ENCODE peak calls at places on chromosome 6, in six cellular contexts. N is sigmoid colon; W is neural progenitor cell; Q is RWPE1; X is CD8-positive, alpha-beta memory T cell; R is Karpas-422. P is an unnamed sample.

GRCh38 chr6:2794171-2794730 is 29.1 kb downstream of the WRNIP1 start:
- DNase-seq in N (no peak), W (no peak), R (no peak), Q (peak), X (no peak), P (no peak)

GRCh38 chr6:121857551-121857950 is 422.1 kb downstream of the GJA1 start:
- DNase-seq in X (no peak), W (peak), R (no peak), N (no peak), Q (no peak), P (no peak)

GRCh38 chr6:13872681-13873080 is 52.1 kb upstream of the RNF182 start:
- DNase-seq in Q (no peak), N (no peak), X (no peak), R (no peak), W (no peak), P (no peak)

GRCh38 chr6:140012146-140012545 is 637.7 kb upstream of the CITED2 start:
- DNase-seq in N (no peak), R (no peak), W (no peak), X (no peak), Q (no peak), P (no peak)

GRCh38 chr6:6711832-6712231 is 123.3 kb downstream of the LY86 start:
- DNase-seq in X (no peak), R (no peak), N (no peak), W (no peak), Q (no peak), P (no peak)

GRCh38 chr6:43739642-43740091 is 30.3 kb upstream of the VEGFA start:
- DNase-seq in W (no peak), Q (no peak), R (no peak), N (peak), X (no peak), P (peak)

GRCh38 chr6:56096946-56097345 is 150.4 kb downstream of the COL21A1 start:
- DNase-seq in R (no peak), Q (no peak), N (no peak), X (no peak), W (no peak), P (no peak)

GRCh38 chr6:53547166-53547814 is 2.4 kb upstream of the GCLC start:
- DNase-seq in R (no peak), N (no peak), X (no peak), W (peak), Q (no peak), P (no peak)

GRCh38 chr6:21132856-21133610 is 460.5 kb upstream of the SOX4 start:
- DNase-seq in W (no peak), N (no peak), Q (no peak), R (no peak), X (no peak), P (no peak)

GRCh38 chr6:165376100-165376499 is 66.7 kb upstream of the C6orf118 start:
- DNase-seq in N (no peak), R (no peak), X (no peak), W (no peak), Q (no peak), P (no peak)

GRCh38 chr6:42010185-42010872 is 40.0 kb upstream of the TAF8 start:
- DNase-seq in X (no peak), N (no peak), R (no peak), W (peak), Q (no peak), P (no peak)

GRCh38 chr6:46215213-46215612 is 44.4 kb upstream of the ENPP5 start:
- DNase-seq in R (no peak), Q (no peak), X (no peak), W (peak), N (no peak), P (no peak)

GRCh38 chr6:154661751-154662150 is 71.5 kb upstream of the SCAF8 start:
- DNase-seq in X (no peak), W (no peak), Q (no peak), R (no peak), N (no peak), P (no peak)

GRCh38 chr6:14464049-14464448 is 346.5 kb downstream of the CD83 start:
- DNase-seq in X (no peak), R (no peak), Q (no peak), N (no peak), W (peak), P (no peak)

GRCh38 chr6:122381494-122382083 is 17.9 kb upstream of the HSF2 start:
- DNase-seq in N (peak), R (peak), X (peak), W (peak), Q (peak), P (no peak)

GRCh38 chr6:21436625-21437024 is 156.9 kb upstream of the SOX4 start:
- DNase-seq in Q (no peak), X (no peak), W (no peak), R (no peak), N (no peak), P (no peak)

GRCh38 chr6:2688416-2689064 is 62.2 kb downstream of the MYLK4 start:
- DNase-seq in R (no peak), N (no peak), Q (peak), X (no peak), W (no peak), P (no peak)

GRCh38 chr6:52603000-52603795 is 26.3 kb upstream of the TRAM2 start:
- DNase-seq in N (no peak), Q (no peak), W (no peak), X (no peak), R (no peak), P (no peak)

GRCh38 chr6:158825951-158826306 is 6.8 kb upstream of the EZR start:
- DNase-seq in W (no peak), X (no peak), N (peak), R (no peak), Q (no peak), P (no peak)
- H3K27ac ChIP-seq in W (no peak), X (peak), N (peak), R (no peak), Q (peak), P (no peak)

DNA sequence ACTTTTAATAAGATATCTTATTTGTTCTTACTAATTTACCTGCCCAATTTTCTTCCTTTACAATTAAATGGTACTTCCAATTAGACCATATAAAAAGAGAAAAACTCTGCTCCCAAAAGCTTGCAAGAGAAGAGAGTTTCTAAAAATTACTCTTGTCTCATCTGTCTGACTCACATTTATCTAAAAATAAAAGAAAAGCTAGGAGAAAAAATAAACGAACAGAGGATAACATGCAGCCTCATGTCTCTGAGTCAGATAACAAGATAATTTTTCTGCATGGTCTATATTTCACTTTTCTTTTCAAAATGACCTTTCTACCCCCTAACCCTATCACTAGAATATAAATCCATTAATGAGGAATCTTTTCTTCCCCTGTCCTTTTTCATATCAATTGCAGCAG is 127.2 kb upstream of the TCF21 start:
- DNase-seq in Q (no peak), R (no peak), N (no peak), X (no peak), W (no peak), P (no peak)
- H3K27ac ChIP-seq in Q (no peak), R (no peak), N (peak), X (no peak), W (no peak), P (peak)

GRCh38 chr6:136016228-136017225 is 165.0 kb downstream of the PDE7B start:
- DNase-seq in Q (no peak), X (no peak), N (no peak), R (no peak), W (no peak), P (no peak)
- H3K27ac ChIP-seq in Q (no peak), X (no peak), N (no peak), R (no peak), W (no peak), P (no peak)

GRCh38 chr6:136657629-136658028 is 107.4 kb upstream of the MAP7 start:
- DNase-seq in X (no peak), W (no peak), N (no peak), Q (no peak), R (no peak), P (no peak)
- H3K27ac ChIP-seq in X (no peak), W (no peak), N (no peak), Q (no peak), R (no peak), P (no peak)

GRCh38 chr6:148779142-148779562 is 32.3 kb downstream of the UST start:
- DNase-seq in Q (no peak), X (no peak), R (no peak), N (no peak), W (no peak), P (no peak)

GRCh38 chr6:148780918-148781436 is 34.1 kb downstream of the UST start:
- DNase-seq in W (no peak), Q (no peak), R (no peak), X (no peak), N (no peak), P (no peak)

GRCh38 chr6:148771212-148771601 is 24.4 kb downstream of the UST start:
- DNase-seq in X (no peak), N (no peak), Q (no peak), W (no peak), R (no peak), P (no peak)

GRCh38 chr6:148771896-148772554 is 25.2 kb downstream of the UST start:
- DNase-seq in Q (no peak), R (no peak), X (no peak), W (no peak), N (no peak), P (no peak)

GRCh38 chr6:148776321-148776966 is 29.6 kb downstream of the UST start:
- DNase-seq in X (no peak), Q (peak), W (no peak), R (no peak), N (no peak), P (no peak)
- H3K27ac ChIP-seq in X (no peak), Q (peak), W (no peak), R (no peak), N (peak), P (peak)

GRCh38 chr6:76708641-76709331 is 636.3 kb upstream of the IMPG1 start:
- DNase-seq in Q (no peak), W (no peak), X (no peak), N (no peak), R (no peak), P (no peak)

GRCh38 chr6:76703786-76704185 is 631.3 kb upstream of the IMPG1 start:
- DNase-seq in X (no peak), N (no peak), R (no peak), W (no peak), Q (peak), P (no peak)

GRCh38 chr6:76706566-76706965 is 634.1 kb upstream of the IMPG1 start:
- DNase-seq in N (no peak), X (no peak), Q (no peak), R (no peak), W (no peak), P (no peak)

GRCh38 chr6:76707630-76708029 is 635.2 kb upstream of the IMPG1 start:
- DNase-seq in N (no peak), R (no peak), Q (no peak), W (no peak), X (no peak), P (no peak)

GRCh38 chr6:76706086-76706485 is 633.6 kb upstream of the IMPG1 start:
- DNase-seq in N (no peak), Q (no peak), W (no peak), X (no peak), R (no peak), P (no peak)
- H3K27ac ChIP-seq in N (no peak), Q (no peak), W (no peak), X (no peak), R (no peak), P (no peak)

GRCh38 chr6:33203443-33204164 is 851 bp upstream of the HSD17B8 start:
- DNase-seq in Q (no peak), X (no peak), R (no peak), N (no peak), W (no peak), P (no peak)
- H3K27ac ChIP-seq in Q (peak), X (no peak), R (no peak), N (peak), W (no peak), P (no peak)